ENCODE peak calls at places on chromosomes 7 and 10, in five cellular contexts. O, M, P, I and K are unnamed samples.
A peak's percentile ranks its signal among the peaks of the same experiment; 100 is the strongest.

GRCh38 chr10:63770523-63770922 is 249.3 kb downstream of the REEP3 start:
- DNase-seq in O (no peak), M (no peak), P (no peak), I (no peak), K (no peak)

GRCh38 chr10:89207181-89207800 is at the start of gene CH25H:
- DNase-seq in O (peak; percentile 87), M (peak; percentile 78), P (peak; percentile 81), I (peak; percentile 46), K (no peak)

GRCh38 chr10:70967591-70968588 is 79.5 kb upstream of the PCBD1 start:
- DNase-seq in O (peak; percentile 91), M (no peak), P (no peak), I (no peak), K (peak; percentile 82)

GRCh38 chr7:2527505-2528464 is 8.2 kb downstream of the LFNG start:
- DNase-seq in O (peak; percentile 31), M (peak; percentile 43), P (peak; percentile 74), I (no peak), K (no peak)

GRCh38 chr10:124127965-124128810 is 34.8 kb upstream of the CHST15 start:
- DNase-seq in O (peak; percentile 53), M (no peak), P (no peak), I (no peak), K (no peak)

GRCh38 chr7:114931656-114932011 is 9.7 kb downstream of the MDFIC start:
- DNase-seq in O (no peak), M (no peak), P (no peak), I (no peak), K (no peak)

GRCh38 chr10:56831681-56832080 is 470.6 kb upstream of the ZWINT start:
- DNase-seq in O (no peak), M (no peak), P (no peak), I (no peak), K (no peak)

GRCh38 chr7:105975770-105976428 is 12.8 kb downstream of the CDHR3 start:
- DNase-seq in O (no peak), M (no peak), P (no peak), I (no peak), K (no peak)

GRCh38 chr10:80279146-80279545 is 10.3 kb downstream of the MAT1A start:
- DNase-seq in O (no peak), M (no peak), P (no peak), I (no peak), K (no peak)

GRCh38 chr7:12921751-12922345 is 234.4 kb downstream of the ARL4A start:
- DNase-seq in O (peak; percentile 5), M (peak; percentile 40), P (no peak), I (no peak), K (no peak)

GRCh38 chr7:155356323-155357105 is 58.8 kb downstream of the INSIG1 start:
- DNase-seq in O (peak; percentile 63), M (peak; percentile 59), P (peak; percentile 25), I (no peak), K (no peak)

GRCh38 chr10:103691723-103692380 is 163.5 kb downstream of the SH3PXD2A start:
- DNase-seq in O (peak; percentile 43), M (no peak), P (no peak), I (no peak), K (peak; percentile 16)

GRCh38 chr7:16939161-16939560 is 57.4 kb upstream of the AGR3 start:
- DNase-seq in O (no peak), M (no peak), P (no peak), I (no peak), K (no peak)

GRCh38 chr7:538764-539685 is 19.4 kb upstream of the PDGFA start:
- DNase-seq in O (peak; percentile 77), M (no peak), P (peak; percentile 68), I (no peak), K (peak; percentile 54)